ENCODE peak calls at places on chromosome 15, in five cellular contexts. Q, L, O, S and J are unnamed samples.

GRCh38 chr15:40098489-40099261 is 10.0 kb downstream of the BMF start:
- DNase-seq in Q (peak; percentile 50), L (peak; percentile 46), O (no peak), S (peak; percentile 93), J (peak; percentile 61)

GRCh38 chr15:65008989-65009388 is 19.3 kb upstream of the SPG21 start:
- DNase-seq in Q (no peak), L (no peak), O (no peak), S (peak; percentile 47), J (no peak)

GRCh38 chr15:33584797-33585196 is 274.0 kb downstream of the RYR3 start:
- DNase-seq in Q (no peak), L (no peak), O (no peak), S (no peak), J (no peak)

GRCh38 chr15:58244546-58244945 is 106.4 kb downstream of the AQP9 start:
- DNase-seq in Q (no peak), L (no peak), O (no peak), S (no peak), J (no peak)

GRCh38 chr15:64209680-64210334 is 47.0 kb upstream of the PPIB start:
- DNase-seq in Q (no peak), L (no peak), O (no peak), S (peak; percentile 55), J (no peak)

GRCh38 chr15:79682285-79682684 is 214.5 kb downstream of the MTHFS start:
- DNase-seq in Q (no peak), L (no peak), O (no peak), S (peak; percentile 53), J (no peak)

GRCh38 chr15:77036537-77037474 is 34.1 kb downstream of the TSPAN3 start:
- DNase-seq in Q (no peak), L (no peak), O (no peak), S (no peak), J (no peak)

GRCh38 chr15:93748710-93749109 is 482.7 kb upstream of the MCTP2 start:
- DNase-seq in Q (no peak), L (no peak), O (no peak), S (no peak), J (no peak)

GRCh38 chr15:63978511-63979226 is 67.6 kb downstream of the DAPK2 start:
- DNase-seq in Q (peak; percentile 14), L (no peak), O (no peak), S (no peak), J (no peak)

GRCh38 chr15:58632789-58633188 is 116.7 kb downstream of the ADAM10 start:
- DNase-seq in Q (no peak), L (no peak), O (no peak), S (peak; percentile 92), J (no peak)

GRCh38 chr15:97858278-97858677 is 102.2 kb upstream of the ARRDC4 start:
- DNase-seq in Q (no peak), L (no peak), O (no peak), S (no peak), J (no peak)

GRCh38 chr15:32698773-32699390 is 18.9 kb upstream of the GREM1 start:
- DNase-seq in Q (no peak), L (no peak), O (no peak), S (no peak), J (no peak)

GRCh38 chr15:25787855-25788521 is 75.1 kb downstream of the ATP10A start:
- DNase-seq in Q (no peak), L (no peak), O (no peak), S (no peak), J (no peak)

GRCh38 chr15:100335335-100335999 is 6.3 kb downstream of the ADAMTS17 start:
- DNase-seq in Q (no peak), L (no peak), O (peak; percentile 14), S (no peak), J (no peak)

GRCh38 chr15:63860161-63860954 is 26.6 kb upstream of the HERC1 start:
- DNase-seq in Q (no peak), L (peak; percentile 63), O (peak; percentile 72), S (no peak), J (peak; percentile 63)

GRCh38 chr15:94439158-94439557 is 207.8 kb downstream of the MCTP2 start:
- DNase-seq in Q (no peak), L (no peak), O (no peak), S (no peak), J (no peak)

GRCh38 chr15:55588070-55588817 is at the start of gene PYGO1:
- DNase-seq in Q (peak; percentile 62), L (peak; percentile 4), O (peak; percentile 21), S (peak; percentile 54), J (peak; percentile 45)

GRCh38 chr15:66919421-66919820 is 146.0 kb upstream of the SMAD3 start:
- DNase-seq in Q (no peak), L (no peak), O (no peak), S (no peak), J (no peak)

GRCh38 chr15:60518511-60518910 is 39.6 kb upstream of the ICE2 start:
- DNase-seq in Q (no peak), L (no peak), O (no peak), S (no peak), J (no peak)

GRCh38 chr15:37072181-37072580 is 28.2 kb downstream of the MEIS2 start:
- DNase-seq in Q (no peak), L (no peak), O (no peak), S (peak; percentile 94), J (no peak)

GRCh38 chr15:77986891-77987764 is 90.4 kb downstream of the TBC1D2B start:
- DNase-seq in Q (peak; percentile 59), L (no peak), O (no peak), S (no peak), J (no peak)

GRCh38 chr15:71384501-71384900 is 269.2 kb downstream of the THSD4 start:
- DNase-seq in Q (no peak), L (no peak), O (no peak), S (no peak), J (no peak)

GRCh38 chr15:52010633-52011595 is 8.1 kb upstream of the MAPK6 start:
- DNase-seq in Q (no peak), L (no peak), O (no peak), S (peak; percentile 88), J (no peak)

GRCh38 chr15:51775967-51776816 is 24.8 kb downstream of the TMOD2 start:
- DNase-seq in Q (peak; percentile 74), L (peak; percentile 47), O (peak; percentile 46), S (peak; percentile 59), J (peak; percentile 44)

GRCh38 chr15:28961391-28961790 is 75.6 kb downstream of the APBA2 start:
- DNase-seq in Q (no peak), L (no peak), O (no peak), S (no peak), J (no peak)

GRCh38 chr15:64634576-64635485 is 140.6 kb downstream of the RBPMS2 start:
- DNase-seq in Q (peak; percentile 81), L (no peak), O (peak; percentile 42), S (peak; percentile 35), J (no peak)